ENCODE peak calls at places on chromosome 1, in four cellular contexts. One of them, this sample, is unnamed.

GRCh38 chr1:914253-914890 is 9.4 kb upstream of the SAMD11 start:
- DNase-seq in NCI-H1930: no peak
- DNase-seq in NCI-H345: no peak
- DNase-seq in GM12891: no peak
- DNase-seq in this sample: no peak

GRCh38 chr1:248807067-248807737 is 18.5 kb downstream of the SH3BP5L start:
- DNase-seq in NCI-H345: peak
- DNase-seq in NCI-H1930: peak
- DNase-seq in GM12891: peak
- DNase-seq in this sample: peak

GRCh38 chr1:215594640-215595039 is 27.5 kb downstream of the KCTD3 start:
- DNase-seq in GM12891: no peak
- DNase-seq in NCI-H345: peak
- DNase-seq in NCI-H1930: no peak
- DNase-seq in this sample: no peak

GRCh38 chr1:10152709-10153284 is 57.6 kb upstream of the KIF1B start:
- DNase-seq in GM12891: peak
- DNase-seq in NCI-H1930: no peak
- DNase-seq in NCI-H345: peak
- DNase-seq in this sample: peak

GRCh38 chr1:85149805-85150204 is 51.0 kb downstream of the SYDE2 start:
- DNase-seq in NCI-H1930: no peak
- DNase-seq in NCI-H345: no peak
- DNase-seq in GM12891: no peak
- DNase-seq in this sample: no peak

GRCh38 chr1:91501527-91501859 is 842 bp downstream of the CDC7 start:
- DNase-seq in NCI-H1930: peak
- DNase-seq in GM12891: no peak
- DNase-seq in NCI-H345: peak
- DNase-seq in this sample: peak

GRCh38 chr1:6116137-6116536 is 64.0 kb downstream of the CHD5 start:
- DNase-seq in NCI-H345: no peak
- DNase-seq in NCI-H1930: no peak
- DNase-seq in GM12891: no peak
- DNase-seq in this sample: no peak

GRCh38 chr1:185646202-185646683 is 87.9 kb upstream of the HMCN1 start:
- DNase-seq in NCI-H345: peak
- DNase-seq in GM12891: no peak
- DNase-seq in NCI-H1930: no peak
- DNase-seq in this sample: peak

GRCh38 chr1:38990401-38990745 is 703 bp upstream of the AKIRIN1 start:
- DNase-seq in NCI-H345: no peak
- DNase-seq in NCI-H1930: no peak
- DNase-seq in GM12891: no peak
- DNase-seq in this sample: no peak

GRCh38 chr1:116559304-116559761 is 11.5 kb downstream of the CD58 start:
- DNase-seq in NCI-H1930: no peak
- DNase-seq in GM12891: no peak
- DNase-seq in NCI-H345: no peak
- DNase-seq in this sample: no peak